ENCODE peak calls at places on chromosomes 5 and 9, in seven cellular contexts. One of them, this sample, is unnamed.

GRCh38 chr5:28575368-28575767 is 1537.0 kb upstream of the CDH9 start:
- DNase-seq in smooth muscle cell of the brain vasculature: no peak
- DNase-seq in tibial nerve: no peak
- DNase-seq in WTC11: no peak
- DNase-seq in anterior cingulate cortex: no peak
- DNase-seq in MM.1S: no peak
- DNase-seq in fibroblast of the aortic adventitia: no peak
- DNase-seq in this sample: no peak

GRCh38 chr9:16434522-16434921 is 435.9 kb downstream of the BNC2 start:
- DNase-seq in smooth muscle cell of the brain vasculature: no peak
- DNase-seq in tibial nerve: no peak
- DNase-seq in WTC11: no peak
- DNase-seq in anterior cingulate cortex: no peak
- DNase-seq in MM.1S: no peak
- DNase-seq in fibroblast of the aortic adventitia: peak; percentile 60
- DNase-seq in this sample: no peak

GRCh38 chr5:127934791-127935256 is 148.7 kb upstream of the SLC12A2 start:
- DNase-seq in smooth muscle cell of the brain vasculature: no peak
- DNase-seq in tibial nerve: no peak
- DNase-seq in WTC11: no peak
- DNase-seq in anterior cingulate cortex: no peak
- DNase-seq in MM.1S: no peak
- DNase-seq in fibroblast of the aortic adventitia: peak; percentile 67
- DNase-seq in this sample: no peak

GRCh38 chr9:69818946-69819345 is 1.7 kb upstream of the CFAP95 start:
- DNase-seq in smooth muscle cell of the brain vasculature: no peak
- DNase-seq in tibial nerve: no peak
- DNase-seq in WTC11: no peak
- DNase-seq in anterior cingulate cortex: no peak
- DNase-seq in MM.1S: no peak
- DNase-seq in fibroblast of the aortic adventitia: no peak
- DNase-seq in this sample: no peak

GRCh38 chr5:103110403-103110802 is 9.5 kb downstream of the GIN1 start:
- DNase-seq in smooth muscle cell of the brain vasculature: no peak
- DNase-seq in tibial nerve: no peak
- DNase-seq in WTC11: no peak
- DNase-seq in anterior cingulate cortex: no peak
- DNase-seq in MM.1S: no peak
- DNase-seq in fibroblast of the aortic adventitia: no peak
- DNase-seq in this sample: no peak

GRCh38 chr9:125536184-125537152 is 170.5 kb downstream of the MAPKAP1 start:
- DNase-seq in smooth muscle cell of the brain vasculature: no peak
- DNase-seq in tibial nerve: no peak
- DNase-seq in WTC11: no peak
- DNase-seq in anterior cingulate cortex: no peak
- DNase-seq in MM.1S: no peak
- DNase-seq in fibroblast of the aortic adventitia: peak; percentile 27
- DNase-seq in this sample: no peak

GRCh38 chr5:139394123-139394653 is 716 bp downstream of the PROB1 start:
- DNase-seq in smooth muscle cell of the brain vasculature: no peak
- DNase-seq in tibial nerve: no peak
- DNase-seq in WTC11: peak; percentile 57
- DNase-seq in anterior cingulate cortex: no peak
- DNase-seq in MM.1S: peak; percentile 82
- DNase-seq in fibroblast of the aortic adventitia: no peak
- DNase-seq in this sample: peak; percentile 73

GRCh38 chr9:124506931-124507879 is at the start of gene NR5A1:
- DNase-seq in smooth muscle cell of the brain vasculature: no peak
- DNase-seq in tibial nerve: no peak
- DNase-seq in WTC11: no peak
- DNase-seq in anterior cingulate cortex: no peak
- DNase-seq in MM.1S: no peak
- DNase-seq in fibroblast of the aortic adventitia: no peak
- DNase-seq in this sample: no peak

GRCh38 chr9:8718121-8718725 is 918.6 kb upstream of the DMAC1 start:
- DNase-seq in smooth muscle cell of the brain vasculature: no peak
- DNase-seq in tibial nerve: no peak
- DNase-seq in WTC11: no peak
- DNase-seq in anterior cingulate cortex: no peak
- DNase-seq in MM.1S: no peak
- DNase-seq in fibroblast of the aortic adventitia: peak; percentile 92
- DNase-seq in this sample: no peak

GRCh38 chr5:167244583-167244982 is 1046.9 kb upstream of the WWC1 start:
- DNase-seq in smooth muscle cell of the brain vasculature: no peak
- DNase-seq in tibial nerve: no peak
- DNase-seq in WTC11: peak; percentile 65
- DNase-seq in anterior cingulate cortex: no peak
- DNase-seq in MM.1S: no peak
- DNase-seq in fibroblast of the aortic adventitia: no peak
- DNase-seq in this sample: no peak

GRCh38 chr5:120088831-120089230 is 375.3 kb upstream of the PRR16 start:
- DNase-seq in smooth muscle cell of the brain vasculature: no peak
- DNase-seq in tibial nerve: no peak
- DNase-seq in WTC11: no peak
- DNase-seq in anterior cingulate cortex: no peak
- DNase-seq in MM.1S: no peak
- DNase-seq in fibroblast of the aortic adventitia: peak; percentile 29
- DNase-seq in this sample: no peak

GRCh38 chr9:127776195-127776918 is 2.1 kb downstream of the SH2D3C start:
- DNase-seq in smooth muscle cell of the brain vasculature: no peak
- DNase-seq in tibial nerve: no peak
- DNase-seq in WTC11: peak; percentile 73
- DNase-seq in anterior cingulate cortex: no peak
- DNase-seq in MM.1S: peak; percentile 83
- DNase-seq in fibroblast of the aortic adventitia: no peak
- DNase-seq in this sample: peak; percentile 99

GRCh38 chr5:54243483-54244080 is 66.8 kb downstream of the ARL15 start:
- DNase-seq in smooth muscle cell of the brain vasculature: peak; percentile 7
- DNase-seq in tibial nerve: no peak
- DNase-seq in WTC11: no peak
- DNase-seq in anterior cingulate cortex: no peak
- DNase-seq in MM.1S: peak; percentile 21
- DNase-seq in fibroblast of the aortic adventitia: peak; percentile 65
- DNase-seq in this sample: peak; percentile 46

GRCh38 chr9:127684576-127684975 is 22.2 kb upstream of the CFAP157 start:
- DNase-seq in smooth muscle cell of the brain vasculature: no peak
- DNase-seq in tibial nerve: no peak
- DNase-seq in WTC11: no peak
- DNase-seq in anterior cingulate cortex: no peak
- DNase-seq in MM.1S: no peak
- DNase-seq in fibroblast of the aortic adventitia: peak; percentile 22
- DNase-seq in this sample: no peak

GRCh38 chr5:155252717-155253116 is 239.2 kb downstream of the KIF4B start:
- DNase-seq in smooth muscle cell of the brain vasculature: no peak
- DNase-seq in tibial nerve: no peak
- DNase-seq in WTC11: no peak
- DNase-seq in anterior cingulate cortex: no peak
- DNase-seq in MM.1S: no peak
- DNase-seq in fibroblast of the aortic adventitia: no peak
- DNase-seq in this sample: no peak

GRCh38 chr9:752201-752600 is 89.3 kb upstream of the DMRT1 start:
- DNase-seq in smooth muscle cell of the brain vasculature: peak; percentile 60
- DNase-seq in tibial nerve: no peak
- DNase-seq in WTC11: no peak
- DNase-seq in anterior cingulate cortex: no peak
- DNase-seq in MM.1S: no peak
- DNase-seq in fibroblast of the aortic adventitia: peak; percentile 95
- DNase-seq in this sample: no peak

GRCh38 chr9:104073098-104073769 is 20.9 kb upstream of the SMC2 start:
- DNase-seq in smooth muscle cell of the brain vasculature: no peak
- DNase-seq in tibial nerve: no peak
- DNase-seq in WTC11: no peak
- DNase-seq in anterior cingulate cortex: no peak
- DNase-seq in MM.1S: no peak
- DNase-seq in fibroblast of the aortic adventitia: no peak
- DNase-seq in this sample: no peak

GRCh38 chr5:75331095-75332090 is 5.6 kb upstream of the HMGCR start:
- DNase-seq in smooth muscle cell of the brain vasculature: no peak
- DNase-seq in tibial nerve: no peak
- DNase-seq in WTC11: no peak
- DNase-seq in anterior cingulate cortex: no peak
- DNase-seq in MM.1S: no peak
- DNase-seq in fibroblast of the aortic adventitia: no peak
- DNase-seq in this sample: peak; percentile 8

GRCh38 chr9:107336718-107337360 is 53.8 kb downstream of the RAD23B start:
- DNase-seq in smooth muscle cell of the brain vasculature: no peak
- DNase-seq in tibial nerve: no peak
- DNase-seq in WTC11: no peak
- DNase-seq in anterior cingulate cortex: no peak
- DNase-seq in MM.1S: no peak
- DNase-seq in fibroblast of the aortic adventitia: peak; percentile 67
- DNase-seq in this sample: no peak

GRCh38 chr5:66494437-66494836 is 101.8 kb upstream of the MAST4 start:
- DNase-seq in smooth muscle cell of the brain vasculature: no peak
- DNase-seq in tibial nerve: no peak
- DNase-seq in WTC11: peak; percentile 81
- DNase-seq in anterior cingulate cortex: no peak
- DNase-seq in MM.1S: no peak
- DNase-seq in fibroblast of the aortic adventitia: no peak
- DNase-seq in this sample: no peak

GRCh38 chr5:150613991-150614650 is 26.3 kb upstream of the SYNPO start:
- DNase-seq in smooth muscle cell of the brain vasculature: no peak
- DNase-seq in tibial nerve: no peak
- DNase-seq in WTC11: peak; percentile 43
- DNase-seq in anterior cingulate cortex: no peak
- DNase-seq in MM.1S: no peak
- DNase-seq in fibroblast of the aortic adventitia: no peak
- DNase-seq in this sample: no peak

GRCh38 chr5:141488591-141489478 is at the start of gene PCDHGC5:
- DNase-seq in smooth muscle cell of the brain vasculature: no peak
- DNase-seq in tibial nerve: no peak
- DNase-seq in WTC11: no peak
- DNase-seq in anterior cingulate cortex: peak; percentile 79
- DNase-seq in MM.1S: no peak
- DNase-seq in fibroblast of the aortic adventitia: peak; percentile 67
- DNase-seq in this sample: no peak

GRCh38 chr9:134895849-134896833 is 15.5 kb downstream of the FCN2 start:
- DNase-seq in smooth muscle cell of the brain vasculature: peak; percentile 83
- DNase-seq in tibial nerve: peak; percentile 64
- DNase-seq in WTC11: no peak
- DNase-seq in anterior cingulate cortex: peak; percentile 71
- DNase-seq in MM.1S: no peak
- DNase-seq in fibroblast of the aortic adventitia: peak; percentile 81
- DNase-seq in this sample: no peak

GRCh38 chr5:56638768-56639238 is 176.5 kb upstream of the MAP3K1 start:
- DNase-seq in smooth muscle cell of the brain vasculature: no peak
- DNase-seq in tibial nerve: no peak
- DNase-seq in WTC11: no peak
- DNase-seq in anterior cingulate cortex: no peak
- DNase-seq in MM.1S: no peak
- DNase-seq in fibroblast of the aortic adventitia: no peak
- DNase-seq in this sample: no peak

GRCh38 chr9:114652776-114653555 is 4.6 kb downstream of the TEX53 start:
- DNase-seq in smooth muscle cell of the brain vasculature: no peak
- DNase-seq in tibial nerve: no peak
- DNase-seq in WTC11: no peak
- DNase-seq in anterior cingulate cortex: no peak
- DNase-seq in MM.1S: no peak
- DNase-seq in fibroblast of the aortic adventitia: peak; percentile 40
- DNase-seq in this sample: no peak

GRCh38 chr5:42454216-42454995 is 31.2 kb downstream of the GHR start:
- DNase-seq in smooth muscle cell of the brain vasculature: no peak
- DNase-seq in tibial nerve: no peak
- DNase-seq in WTC11: no peak
- DNase-seq in anterior cingulate cortex: no peak
- DNase-seq in MM.1S: no peak
- DNase-seq in fibroblast of the aortic adventitia: no peak
- DNase-seq in this sample: no peak

GRCh38 chr5:172299916-172300439 is 16.4 kb upstream of the UBTD2 start:
- DNase-seq in smooth muscle cell of the brain vasculature: no peak
- DNase-seq in tibial nerve: no peak
- DNase-seq in WTC11: no peak
- DNase-seq in anterior cingulate cortex: no peak
- DNase-seq in MM.1S: no peak
- DNase-seq in fibroblast of the aortic adventitia: no peak
- DNase-seq in this sample: no peak

GRCh38 chr9:92969516-92970466 is 22.5 kb downstream of the FGD3 start:
- DNase-seq in smooth muscle cell of the brain vasculature: no peak
- DNase-seq in tibial nerve: no peak
- DNase-seq in WTC11: no peak
- DNase-seq in anterior cingulate cortex: no peak
- DNase-seq in MM.1S: no peak
- DNase-seq in fibroblast of the aortic adventitia: no peak
- DNase-seq in this sample: no peak

This sample was measured in OCI-LY7.